ENCODE peak calls at places on chromosomes 5 and 9, in five cellular contexts. P, H, D, B and L are unnamed samples.

GRCh38 chr5:61311836-61312808 is 19.9 kb upstream of the ZSWIM6 start:
- DNase-seq in P (no peak), H (peak), D (no peak), B (no peak), L (no peak)

GRCh38 chr9:130352586-130353285 is 87.2 kb downstream of the HMCN2 start:
- DNase-seq in P (no peak), H (no peak), D (no peak), B (no peak), L (no peak)

GRCh38 chr5:107831612-107832395 is 161.1 kb upstream of the EFNA5 start:
- DNase-seq in P (no peak), H (peak), D (no peak), B (no peak), L (no peak)

GRCh38 chr5:170219615-170220014 is 13.2 kb upstream of the C5orf58 start:
- DNase-seq in P (no peak), H (no peak), D (no peak), B (no peak), L (no peak)

GRCh38 chr9:92746567-92747458 is 17.8 kb downstream of the BICD2 start:
- DNase-seq in P (no peak), H (no peak), D (no peak), B (no peak), L (no peak)

GRCh38 chr5:73357576-73357975 is 91.0 kb downstream of the FOXD1 start:
- DNase-seq in P (no peak), H (no peak), D (no peak), B (no peak), L (no peak)

GRCh38 chr5:157471709-157472108 is 11.7 kb downstream of the NIPAL4 start:
- DNase-seq in P (no peak), H (no peak), D (no peak), B (no peak), L (no peak)

GRCh38 chr5:5006548-5006947 is 133.6 kb upstream of the ADAMTS16 start:
- DNase-seq in P (no peak), H (no peak), D (no peak), B (no peak), L (no peak)

GRCh38 chr9:97905228-97905627 is 17.1 kb downstream of the TRMO start:
- DNase-seq in P (no peak), H (no peak), D (peak), B (no peak), L (no peak)

GRCh38 chr5:132052520-132052919 is 7.9 kb upstream of the IL3 start:
- DNase-seq in P (no peak), H (no peak), D (no peak), B (no peak), L (no peak)

GRCh38 chr9:84315278-84315877 is 25.2 kb downstream of the SLC28A3 start:
- DNase-seq in P (peak), H (no peak), D (peak), B (no peak), L (peak)

GRCh38 chr5:2334686-2335085 is 416.8 kb downstream of the IRX2 start:
- DNase-seq in P (no peak), H (no peak), D (no peak), B (no peak), L (no peak)

GRCh38 chr5:1881273-1881586 is 1.5 kb downstream of the IRX4 start:
- DNase-seq in P (no peak), H (no peak), D (no peak), B (no peak), L (no peak)

GRCh38 chr9:121267689-121268597 is at the start of gene GSN:
- DNase-seq in P (peak), H (no peak), D (no peak), B (no peak), L (peak)
- TF ChIP-seq CTCF in P (no peak), H (peak), D (no peak), B (no peak), L (no peak)

GRCh38 chr5:173496129-173496882 is 120.1 kb downstream of the BOD1 start:
- DNase-seq in P (no peak), H (no peak), D (no peak), B (no peak), L (no peak)
- TF ChIP-seq CTCF in P (no peak), H (peak), D (no peak), B (no peak), L (no peak)

GRCh38 chr5:159021360-159022177 is 78.1 kb downstream of the EBF1 start:
- DNase-seq in P (no peak), H (no peak), D (no peak), B (no peak), L (no peak)
- TF ChIP-seq CTCF in P (no peak), H (no peak), D (no peak), B (no peak), L (no peak)

GRCh38 chr5:163440954-163441353 is 3.6 kb downstream of the CCNG1 start:
- DNase-seq in P (no peak), H (no peak), D (no peak), B (no peak), L (no peak)
- TF ChIP-seq CTCF in P (no peak), H (no peak), D (no peak), B (no peak), L (no peak)

DNA sequence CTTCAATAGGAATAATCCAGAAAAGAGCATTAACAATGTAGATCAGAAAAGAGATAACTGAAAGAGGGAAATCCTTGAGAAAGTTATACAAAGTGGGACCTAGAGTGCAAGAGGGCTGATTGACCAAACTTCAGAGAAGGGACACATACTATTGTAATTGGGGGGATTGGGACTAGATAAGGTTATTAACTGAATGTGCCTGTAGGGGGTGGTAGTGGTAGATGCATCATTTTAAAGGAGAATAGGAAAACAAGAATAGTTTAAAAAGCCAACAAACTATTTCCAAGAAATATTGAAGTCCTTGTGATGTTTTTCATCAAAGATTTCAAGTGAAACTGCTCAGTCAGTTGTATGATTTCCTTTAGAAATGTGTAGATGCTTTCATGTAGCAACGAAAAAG is 468.5 kb downstream of the TAF11L14 start:
- DNase-seq in P (no peak), H (no peak), D (no peak), B (no peak), L (no peak)
- TF ChIP-seq CTCF in P (no peak), H (no peak), D (no peak), B (no peak), L (peak)

GRCh38 chr5:45692481-45692880 is 3.7 kb downstream of the HCN1 start:
- DNase-seq in P (no peak), H (no peak), D (no peak), B (no peak), L (no peak)
- TF ChIP-seq CTCF in P (no peak), H (no peak), D (no peak), B (no peak), L (no peak)